ENCODE peak calls at places on chromosomes 1 and 21, in ten cellular contexts. R, J, D, S, F, T, Z, H, N and I are unnamed samples.

GRCh38 chr21:18245493-18245967 is 897 bp downstream of the CHODL start:
- DNase-seq in R (no peak), J (peak), D (no peak), S (no peak), F (no peak), T (no peak), Z (no peak), H (peak), N (no peak), I (peak)

GRCh38 chr1:170414989-170415733 is 116.8 kb upstream of the GORAB start:
- DNase-seq in R (no peak), J (no peak), D (peak), S (no peak), F (no peak), T (no peak), Z (no peak), H (peak), N (no peak), I (no peak)

GRCh38 chr1:246798606-246799496 is 74.6 kb downstream of the SCCPDH start:
- DNase-seq in R (no peak), J (no peak), D (no peak), S (no peak), F (no peak), T (no peak), Z (no peak), H (no peak), N (no peak), I (no peak)

GRCh38 chr1:192805832-192806323 is 3.0 kb upstream of the RGS2 start:
- DNase-seq in R (no peak), J (no peak), D (peak), S (no peak), F (peak), T (no peak), Z (no peak), H (no peak), N (peak), I (peak)

GRCh38 chr1:78426398-78426797 is 64.4 kb upstream of the PTGFR start:
- DNase-seq in R (no peak), J (no peak), D (no peak), S (no peak), F (no peak), T (no peak), Z (no peak), H (no peak), N (no peak), I (no peak)

GRCh38 chr1:212286437-212287131 is 1.4 kb downstream of the PPP2R5A start:
- DNase-seq in R (no peak), J (no peak), D (peak), S (no peak), F (no peak), T (peak), Z (no peak), H (no peak), N (no peak), I (no peak)

GRCh38 chr1:236281286-236282158 is at the start of gene ERO1B:
- DNase-seq in R (peak), J (peak), D (peak), S (peak), F (peak), T (peak), Z (peak), H (peak), N (peak), I (peak)

GRCh38 chr1:46488343-46489168 is 1.1 kb upstream of the DMBX1 start:
- DNase-seq in R (no peak), J (no peak), D (peak), S (no peak), F (peak), T (no peak), Z (no peak), H (peak), N (peak), I (no peak)

GRCh38 chr1:72282690-72283203 is 408 bp upstream of the NEGR1 start:
- DNase-seq in R (peak), J (peak), D (peak), S (peak), F (peak), T (peak), Z (peak), H (peak), N (peak), I (peak)